ENCODE peak calls at places on chromosomes 16 and 17, in seven cellular contexts. O, G, U, P, J, R and X are unnamed samples.

GRCh38 chr16:59865071-59865671 is 1131.1 kb upstream of the GOT2 start:
- DNase-seq in O (peak; percentile 52), G (no peak), U (no peak), P (no peak), J (no peak), R (no peak), X (peak; percentile 27)

GRCh38 chr16:66426112-66427035 is 721 bp upstream of the BEAN1 start:
- DNase-seq in O (peak; percentile 13), G (no peak), U (no peak), P (no peak), J (no peak), R (no peak), X (peak; percentile 18)

GRCh38 chr16:55039511-55039910 is 108.8 kb downstream of the IRX5 start:
- DNase-seq in O (no peak), G (no peak), U (no peak), P (no peak), J (no peak), R (no peak), X (no peak)

GRCh38 chr17:40596261-40596919 is 31.1 kb upstream of the CCR7 start:
- DNase-seq in O (no peak), G (no peak), U (peak; percentile 74), P (no peak), J (no peak), R (no peak), X (no peak)

GRCh38 chr16:2904100-2904921 is 7.4 kb upstream of the FLYWCH1 start:
- DNase-seq in O (peak; percentile 78), G (peak; percentile 29), U (no peak), P (peak; percentile 82), J (peak; percentile 58), R (peak; percentile 80), X (peak; percentile 88)

GRCh38 chr16:87968541-87968940 is 17.3 kb downstream of the BANP start:
- DNase-seq in O (peak; percentile 94), G (no peak), U (no peak), P (no peak), J (no peak), R (no peak), X (no peak)

GRCh38 chr17:681738-682137 is 32.9 kb downstream of the VPS53 start:
- DNase-seq in O (peak; percentile 84), G (peak; percentile 61), U (no peak), P (no peak), J (no peak), R (no peak), X (peak; percentile 91)

GRCh38 chr17:64984776-64985521 is 65.7 kb upstream of the LRRC37A3 start:
- DNase-seq in O (peak; percentile 36), G (no peak), U (no peak), P (no peak), J (peak; percentile 30), R (no peak), X (peak; percentile 64)

GRCh38 chr17:76691379-76692191 is 19.2 kb downstream of the MXRA7 start:
- DNase-seq in O (no peak), G (no peak), U (no peak), P (no peak), J (no peak), R (no peak), X (no peak)

GRCh38 chr17:62704381-62704971 is 77.0 kb downstream of the MRC2 start:
- DNase-seq in O (peak; percentile 51), G (no peak), U (no peak), P (no peak), J (no peak), R (no peak), X (peak; percentile 43)

GRCh38 chr17:50817142-50817751 is 18.1 kb upstream of the WFIKKN2 start:
- DNase-seq in O (no peak), G (no peak), U (no peak), P (peak; percentile 73), J (peak; percentile 26), R (no peak), X (peak; percentile 34)

GRCh38 chr17:76598004-76598439 is 12.4 kb upstream of the ST6GALNAC2 start:
- DNase-seq in O (no peak), G (no peak), U (no peak), P (no peak), J (no peak), R (no peak), X (no peak)

GRCh38 chr16:67015317-67015731 is 13.6 kb upstream of the CBFB start:
- DNase-seq in O (no peak), G (no peak), U (no peak), P (no peak), J (no peak), R (no peak), X (no peak)

GRCh38 chr17:74217036-74217725 is 3.8 kb downstream of the TTYH2 start:
- DNase-seq in O (no peak), G (no peak), U (no peak), P (no peak), J (no peak), R (no peak), X (no peak)

GRCh38 chr16:68520649-68521086 is 18.4 kb upstream of the ZFP90 start:
- DNase-seq in O (peak; percentile 69), G (no peak), U (no peak), P (peak; percentile 82), J (peak; percentile 75), R (peak; percentile 66), X (peak; percentile 78)

GRCh38 chr17:7837375-7838290 is 3.6 kb downstream of the KDM6B start:
- DNase-seq in O (no peak), G (no peak), U (no peak), P (no peak), J (no peak), R (no peak), X (no peak)

GRCh38 chr16:49463529-49463928 is 89.9 kb downstream of the C16orf78 start:
- DNase-seq in O (no peak), G (no peak), U (no peak), P (no peak), J (peak; percentile 31), R (no peak), X (no peak)

GRCh38 chr17:14826361-14826760 is 438.8 kb downstream of the PMP22 start:
- DNase-seq in O (no peak), G (no peak), U (no peak), P (no peak), J (no peak), R (no peak), X (no peak)

GRCh38 chr16:84487358-84487757 is 17.1 kb downstream of the MEAK7 start:
- DNase-seq in O (no peak), G (no peak), U (no peak), P (no peak), J (no peak), R (no peak), X (no peak)